ENCODE peak calls at places on chromosomes 4 and X, in ten cellular contexts. One of them, this sample, is unnamed. For H3K4me1, the result is how much of the 10 kb centered on the place peaks cover.

GRCh38 chr4:37991623-37992410 is 31.6 kb downstream of the PTTG2 start:
- DNase-seq in tibial nerve: no peak
- DNase-seq in right lobe of liver: no peak
- DNase-seq in upper lobe of right lung: no peak
- DNase-seq in cardiac muscle cell: no peak
- DNase-seq in heart right ventricle: no peak
- DNase-seq in breast epithelium: no peak
- DNase-seq in heart left ventricle: no peak
- DNase-seq in adrenal gland: no peak
- DNase-seq in tibial artery: no peak
- DNase-seq in this sample: no peak

GRCh38 chrX:17824980-17825379 is 36.1 kb downstream of the RAI2 start:
- DNase-seq in tibial nerve: no peak
- DNase-seq in right lobe of liver: no peak
- DNase-seq in upper lobe of right lung: no peak
- DNase-seq in cardiac muscle cell: no peak
- DNase-seq in heart right ventricle: no peak
- DNase-seq in breast epithelium: no peak
- DNase-seq in heart left ventricle: no peak
- DNase-seq in adrenal gland: no peak
- DNase-seq in tibial artery: no peak
- DNase-seq in this sample: no peak

GRCh38 chrX:41737065-41737464 is 13.1 kb downstream of the GPR82 start:
- DNase-seq in tibial nerve: no peak
- DNase-seq in right lobe of liver: no peak
- DNase-seq in upper lobe of right lung: no peak
- DNase-seq in cardiac muscle cell: no peak
- DNase-seq in heart right ventricle: no peak
- DNase-seq in breast epithelium: no peak
- DNase-seq in heart left ventricle: no peak
- DNase-seq in adrenal gland: no peak
- DNase-seq in tibial artery: no peak
- DNase-seq in this sample: no peak

GRCh38 chrX:110286126-110286525 is 31.8 kb downstream of the AMMECR1 start:
- DNase-seq in tibial nerve: no peak
- DNase-seq in right lobe of liver: no peak
- DNase-seq in upper lobe of right lung: no peak
- DNase-seq in cardiac muscle cell: no peak
- DNase-seq in heart right ventricle: no peak
- DNase-seq in breast epithelium: no peak
- DNase-seq in heart left ventricle: no peak
- DNase-seq in adrenal gland: no peak
- DNase-seq in tibial artery: no peak
- DNase-seq in this sample: no peak

GRCh38 chr4:109721033-109721432 is 8.8 kb downstream of the PLA2G12A start:
- DNase-seq in tibial nerve: no peak
- DNase-seq in right lobe of liver: no peak
- DNase-seq in upper lobe of right lung: no peak
- DNase-seq in cardiac muscle cell: no peak
- DNase-seq in heart right ventricle: no peak
- DNase-seq in breast epithelium: no peak
- DNase-seq in heart left ventricle: no peak
- DNase-seq in adrenal gland: no peak
- DNase-seq in tibial artery: no peak
- DNase-seq in this sample: no peak

GRCh38 chr4:86357608-86358007 is 2.2 kb downstream of the MAPK10 start:
- DNase-seq in tibial nerve: no peak
- DNase-seq in right lobe of liver: no peak
- DNase-seq in upper lobe of right lung: no peak
- DNase-seq in cardiac muscle cell: no peak
- DNase-seq in heart right ventricle: no peak
- DNase-seq in breast epithelium: no peak
- DNase-seq in heart left ventricle: no peak
- DNase-seq in adrenal gland: no peak
- DNase-seq in tibial artery: no peak
- DNase-seq in this sample: no peak

GRCh38 chrX:72001906-72002305 is 91.3 kb downstream of the NHSL2 start:
- DNase-seq in tibial nerve: no peak
- DNase-seq in right lobe of liver: no peak
- DNase-seq in upper lobe of right lung: no peak
- DNase-seq in cardiac muscle cell: no peak
- DNase-seq in heart right ventricle: no peak
- DNase-seq in breast epithelium: no peak
- DNase-seq in heart left ventricle: no peak
- DNase-seq in adrenal gland: no peak
- DNase-seq in tibial artery: no peak
- DNase-seq in this sample: no peak

GRCh38 chr4:186932196-186932595 is 208.5 kb upstream of the FAT1 start:
- DNase-seq in tibial nerve: no peak
- DNase-seq in right lobe of liver: no peak
- DNase-seq in upper lobe of right lung: no peak
- DNase-seq in cardiac muscle cell: peak
- DNase-seq in heart right ventricle: no peak
- DNase-seq in breast epithelium: no peak
- DNase-seq in heart left ventricle: no peak
- DNase-seq in adrenal gland: no peak
- DNase-seq in tibial artery: no peak
- DNase-seq in this sample: no peak

GRCh38 chr4:153438916-153439756 is 27.0 kb upstream of the TMEM131L start:
- DNase-seq in tibial nerve: no peak
- DNase-seq in right lobe of liver: no peak
- DNase-seq in upper lobe of right lung: no peak
- DNase-seq in cardiac muscle cell: no peak
- DNase-seq in heart right ventricle: no peak
- DNase-seq in breast epithelium: no peak
- DNase-seq in heart left ventricle: no peak
- DNase-seq in adrenal gland: no peak
- DNase-seq in tibial artery: no peak
- DNase-seq in this sample: no peak

GRCh38 chrX:16695079-16695676 is 17.3 kb downstream of the CTPS2 start:
- DNase-seq in tibial nerve: peak
- DNase-seq in right lobe of liver: peak
- DNase-seq in upper lobe of right lung: peak
- DNase-seq in cardiac muscle cell: peak
- DNase-seq in heart right ventricle: peak
- DNase-seq in breast epithelium: no peak
- DNase-seq in heart left ventricle: peak
- DNase-seq in adrenal gland: peak
- DNase-seq in tibial artery: peak
- DNase-seq in this sample: no peak

GRCh38 chr4:176539785-176540175 is 220.0 kb downstream of the SPCS3 start:
- DNase-seq in tibial nerve: no peak
- DNase-seq in right lobe of liver: no peak
- DNase-seq in upper lobe of right lung: no peak
- DNase-seq in cardiac muscle cell: no peak
- DNase-seq in heart right ventricle: no peak
- DNase-seq in breast epithelium: no peak
- DNase-seq in heart left ventricle: no peak
- DNase-seq in adrenal gland: no peak
- DNase-seq in tibial artery: no peak
- DNase-seq in this sample: no peak

GRCh38 chrX:117325706-117326105 is 790.9 kb downstream of the KLHL13 start:
- DNase-seq in tibial nerve: no peak
- DNase-seq in right lobe of liver: no peak
- DNase-seq in upper lobe of right lung: no peak
- DNase-seq in cardiac muscle cell: no peak
- DNase-seq in heart right ventricle: no peak
- DNase-seq in breast epithelium: no peak
- DNase-seq in heart left ventricle: no peak
- DNase-seq in adrenal gland: no peak
- DNase-seq in tibial artery: no peak
- DNase-seq in this sample: no peak

GRCh38 chrX:153816821-153817220 is 13.5 kb downstream of the PDZD4 start:
- DNase-seq in tibial nerve: no peak
- DNase-seq in right lobe of liver: no peak
- DNase-seq in upper lobe of right lung: no peak
- DNase-seq in cardiac muscle cell: no peak
- DNase-seq in heart right ventricle: no peak
- DNase-seq in breast epithelium: no peak
- DNase-seq in heart left ventricle: no peak
- DNase-seq in adrenal gland: no peak
- DNase-seq in tibial artery: no peak
- DNase-seq in this sample: peak

GRCh38 chr4:139142097-139142496 is 34.9 kb downstream of the ELF2 start:
- DNase-seq in tibial nerve: no peak
- DNase-seq in right lobe of liver: no peak
- DNase-seq in upper lobe of right lung: no peak
- DNase-seq in cardiac muscle cell: no peak
- DNase-seq in heart right ventricle: no peak
- DNase-seq in breast epithelium: no peak
- DNase-seq in heart left ventricle: no peak
- DNase-seq in adrenal gland: no peak
- DNase-seq in tibial artery: no peak
- DNase-seq in this sample: no peak

GRCh38 chr4:184653650-184654049 is 4.1 kb downstream of the PRIMPOL start:
- DNase-seq in tibial nerve: no peak
- DNase-seq in right lobe of liver: no peak
- DNase-seq in upper lobe of right lung: no peak
- DNase-seq in cardiac muscle cell: no peak
- DNase-seq in heart right ventricle: no peak
- DNase-seq in breast epithelium: no peak
- DNase-seq in heart left ventricle: no peak
- DNase-seq in adrenal gland: no peak
- DNase-seq in tibial artery: no peak
- DNase-seq in this sample: no peak

DNA sequence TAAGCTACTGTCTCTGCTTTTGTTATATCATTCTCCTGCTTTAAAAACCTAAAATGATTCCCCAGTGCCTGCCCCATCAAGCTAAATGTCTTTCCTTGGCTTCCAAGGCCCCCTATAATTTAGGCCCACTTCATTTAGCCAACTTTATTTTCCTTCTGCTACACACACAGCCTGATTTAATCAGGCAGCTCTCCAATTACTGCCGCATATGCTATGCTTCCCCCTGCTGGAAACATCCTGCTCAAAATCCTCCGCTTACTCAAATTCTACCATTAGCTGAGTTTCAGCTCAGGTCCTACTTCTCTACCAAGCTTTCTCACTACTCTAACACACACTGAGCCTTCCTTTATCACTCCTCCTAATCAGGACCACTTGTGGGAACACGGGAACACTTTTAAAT is 17.0 kb downstream of the LAMP2 start:
- DNase-seq in tibial nerve: no peak
- DNase-seq in right lobe of liver: no peak
- DNase-seq in upper lobe of right lung: no peak
- DNase-seq in cardiac muscle cell: peak
- DNase-seq in heart right ventricle: no peak
- DNase-seq in breast epithelium: no peak
- DNase-seq in heart left ventricle: no peak
- DNase-seq in adrenal gland: no peak
- DNase-seq in tibial artery: no peak
- DNase-seq in this sample: no peak
- TF ChIP-seq CTCF in tibial nerve: peak
- TF ChIP-seq CTCF in right lobe of liver: peak
- TF ChIP-seq CTCF in upper lobe of right lung: no peak
- TF ChIP-seq CTCF in cardiac muscle cell: peak
- TF ChIP-seq CTCF in heart right ventricle: peak
- TF ChIP-seq CTCF in breast epithelium: no peak
- TF ChIP-seq CTCF in heart left ventricle: no peak
- TF ChIP-seq CTCF in adrenal gland: peak
- TF ChIP-seq CTCF in tibial artery: no peak
- TF ChIP-seq CTCF in this sample: no peak

DNA sequence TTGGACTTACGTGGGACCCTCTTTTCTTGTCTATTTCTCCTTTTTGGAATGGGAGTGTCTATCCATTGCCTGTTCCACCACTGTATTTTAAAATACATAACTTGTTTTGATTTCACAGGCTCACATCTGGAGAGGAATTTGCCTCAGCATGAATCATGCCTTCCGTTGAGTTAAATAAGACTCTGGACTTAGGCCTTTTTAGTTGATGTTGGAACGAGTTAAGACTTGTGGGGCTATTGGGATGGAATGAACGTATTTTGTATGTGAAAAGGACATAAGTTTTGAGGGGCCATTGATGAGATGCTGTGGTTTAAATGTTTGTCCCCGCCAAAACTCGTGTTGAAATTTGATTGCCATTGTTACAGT is 66.2 kb downstream of the BEX3 start:
- DNase-seq in tibial nerve: no peak
- DNase-seq in right lobe of liver: no peak
- DNase-seq in upper lobe of right lung: no peak
- DNase-seq in cardiac muscle cell: no peak
- DNase-seq in heart right ventricle: no peak
- DNase-seq in breast epithelium: no peak
- DNase-seq in heart left ventricle: no peak
- DNase-seq in adrenal gland: no peak
- DNase-seq in tibial artery: no peak
- DNase-seq in this sample: no peak
- H3K4me1 ChIP-seq in tibial nerve: under half
- H3K4me1 ChIP-seq in right lobe of liver: under half
- H3K4me1 ChIP-seq in upper lobe of right lung: under half
- H3K4me1 ChIP-seq in cardiac muscle cell: under half
- H3K4me1 ChIP-seq in heart right ventricle: under half
- H3K4me1 ChIP-seq in breast epithelium: under half
- H3K4me1 ChIP-seq in heart left ventricle: under half
- H3K4me1 ChIP-seq in adrenal gland: under half
- H3K4me1 ChIP-seq in tibial artery: under half
- H3K4me1 ChIP-seq in this sample: under half

DNA sequence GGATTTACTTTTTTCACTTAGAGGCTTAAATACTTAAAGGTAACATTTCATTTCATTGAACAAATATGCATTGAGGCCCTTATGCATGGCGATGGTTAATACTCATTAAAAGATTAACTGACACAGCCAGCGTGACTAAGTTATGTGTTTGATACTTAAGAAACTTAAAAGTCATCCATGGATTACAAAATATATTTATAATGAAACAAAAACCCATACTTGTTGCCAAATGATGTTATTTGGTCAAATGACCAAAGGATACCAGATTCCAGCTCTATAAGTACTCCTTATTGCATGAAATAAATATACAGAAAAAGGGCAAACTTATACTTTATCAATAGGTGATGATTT is 26.7 kb downstream of the ZNF330 start:
- DNase-seq in tibial nerve: no peak
- DNase-seq in right lobe of liver: no peak
- DNase-seq in upper lobe of right lung: no peak
- DNase-seq in cardiac muscle cell: no peak
- DNase-seq in heart right ventricle: no peak
- DNase-seq in breast epithelium: no peak
- DNase-seq in heart left ventricle: no peak
- DNase-seq in adrenal gland: no peak
- DNase-seq in tibial artery: no peak
- DNase-seq in this sample: no peak
- H3K27ac ChIP-seq in tibial nerve: no peak
- H3K27ac ChIP-seq in right lobe of liver: no peak
- H3K27ac ChIP-seq in upper lobe of right lung: no peak
- H3K27ac ChIP-seq in cardiac muscle cell: no peak
- H3K27ac ChIP-seq in heart right ventricle: no peak
- H3K27ac ChIP-seq in breast epithelium: no peak
- H3K27ac ChIP-seq in heart left ventricle: no peak
- H3K27ac ChIP-seq in adrenal gland: no peak
- H3K27ac ChIP-seq in tibial artery: no peak
- H3K27ac ChIP-seq in this sample: no peak

DNA sequence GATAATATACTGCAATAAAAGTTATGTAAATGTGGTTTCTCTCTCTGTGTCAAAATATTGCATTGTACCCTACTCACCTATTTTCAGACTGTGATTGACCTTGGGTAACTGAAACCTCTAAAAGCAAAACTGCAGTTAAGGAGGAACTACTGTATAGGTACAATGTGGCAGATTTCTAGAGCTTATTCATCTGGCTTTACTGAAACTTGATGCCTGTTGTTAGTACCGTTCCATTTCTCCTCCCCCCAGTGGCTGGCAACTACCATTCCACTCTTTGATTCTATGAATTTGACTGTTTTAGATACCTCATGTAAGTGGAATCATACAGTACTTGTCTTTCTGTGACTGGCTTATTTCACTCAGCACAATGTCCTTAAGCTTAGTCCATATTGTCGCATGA is 61.9 kb downstream of the HOPX start:
- DNase-seq in tibial nerve: no peak
- DNase-seq in right lobe of liver: no peak
- DNase-seq in upper lobe of right lung: no peak
- DNase-seq in cardiac muscle cell: peak
- DNase-seq in heart right ventricle: no peak
- DNase-seq in breast epithelium: no peak
- DNase-seq in heart left ventricle: no peak
- DNase-seq in adrenal gland: no peak
- DNase-seq in tibial artery: no peak
- DNase-seq in this sample: no peak
- TF ChIP-seq CTCF in tibial nerve: no peak
- TF ChIP-seq CTCF in right lobe of liver: no peak
- TF ChIP-seq CTCF in upper lobe of right lung: no peak
- TF ChIP-seq CTCF in cardiac muscle cell: peak
- TF ChIP-seq CTCF in heart right ventricle: no peak
- TF ChIP-seq CTCF in breast epithelium: no peak
- TF ChIP-seq CTCF in heart left ventricle: no peak
- TF ChIP-seq CTCF in adrenal gland: no peak
- TF ChIP-seq CTCF in tibial artery: no peak
- TF ChIP-seq CTCF in this sample: no peak